ENCODE peak calls at places on chromosome 20, in eight cellular contexts. O is lung; B is breast epithelium; R is heart right ventricle; N is left ventricle myocardium inferior; C is naive thymus-derived CD4-positive, alpha-beta T cell; A is adrenal gland; W is OCI-LY7. L is an unnamed sample. For H3K4me1, the result is how much of the 10 kb centered on the place peaks cover.

GRCh38 chr20:23264545-23264944 is 86.0 kb upstream of the NXT1 start:
- DNase-seq in C (no peak), A (no peak), O (no peak), R (no peak), N (no peak), B (no peak), W (no peak), L (no peak)

GRCh38 chr20:38883081-38883980 is 42.9 kb upstream of the FAM83D start:
- DNase-seq in R (peak), O (no peak), N (no peak), A (peak), W (peak), B (no peak), C (no peak), L (peak)

GRCh38 chr20:50136822-50137599 is 16.5 kb downstream of the PEDS1 start:
- DNase-seq in B (no peak), A (no peak), C (no peak), W (no peak), R (no peak), O (no peak), N (no peak), L (no peak)

GRCh38 chr20:37741055-37741454 is 47.2 kb downstream of the CTNNBL1 start:
- DNase-seq in B (no peak), W (no peak), A (no peak), C (no peak), O (no peak), R (no peak), N (no peak), L (no peak)

GRCh38 chr20:40319741-40320499 is 369.1 kb downstream of the MAFB start:
- DNase-seq in R (no peak), N (no peak), B (no peak), C (no peak), W (no peak), A (no peak), O (no peak), L (no peak)

GRCh38 chr20:48919336-48919881 is 2.1 kb upstream of the ARFGEF2 start:
- DNase-seq in A (no peak), N (no peak), C (no peak), W (no peak), O (no peak), B (no peak), R (no peak), L (no peak)

GRCh38 chr20:38930242-38930569 is 4.0 kb downstream of the FAM83D start:
- DNase-seq in O (no peak), A (no peak), C (no peak), R (no peak), B (no peak), W (no peak), N (no peak), L (no peak)

GRCh38 chr20:32537657-32538525 is 47.2 kb downstream of the NOL4L start:
- DNase-seq in W (no peak), O (no peak), C (no peak), R (no peak), N (no peak), B (no peak), A (no peak), L (no peak)

GRCh38 chr20:61359254-61359653 is 107.2 kb downstream of the CDH4 start:
- DNase-seq in R (no peak), C (no peak), B (no peak), W (no peak), O (no peak), A (no peak), N (no peak), L (no peak)

GRCh38 chr20:3704085-3704484 is 8.3 kb downstream of the SIGLEC1 start:
- DNase-seq in O (no peak), N (no peak), C (no peak), W (no peak), R (no peak), B (no peak), A (no peak), L (peak)

GRCh38 chr20:35191419-35191818 is 19.5 kb downstream of the PROCR start:
- DNase-seq in W (no peak), R (no peak), N (no peak), B (no peak), C (no peak), A (no peak), O (no peak), L (no peak)

GRCh38 chr20:47224300-47224791 is 132.2 kb downstream of the ZMYND8 start:
- DNase-seq in C (no peak), W (no peak), O (no peak), A (no peak), R (no peak), B (no peak), N (no peak), L (no peak)

GRCh38 chr20:63495771-63496403 is 3.0 kb downstream of the EEF1A2 start:
- DNase-seq in B (no peak), N (peak), R (peak), C (peak), A (peak), O (peak), W (peak), L (peak)

GRCh38 chr20:50387996-50388332 is 122.2 kb upstream of the PTPN1 start:
- DNase-seq in N (no peak), B (no peak), W (no peak), A (no peak), R (no peak), O (no peak), C (no peak), L (no peak)

GRCh38 chr20:62353289-62354030 is 13.7 kb downstream of the LAMA5 start:
- DNase-seq in O (no peak), C (no peak), A (no peak), B (no peak), W (no peak), N (no peak), R (no peak), L (no peak)

GRCh38 chr20:45448250-45448649 is 21.3 kb upstream of the WFDC2 start:
- DNase-seq in O (no peak), B (no peak), W (no peak), A (no peak), R (no peak), C (no peak), N (no peak), L (no peak)

GRCh38 chr20:36035720-36036119 is 67.3 kb downstream of the CNBD2 start:
- DNase-seq in A (no peak), O (no peak), W (no peak), B (no peak), N (no peak), C (no peak), R (no peak), L (no peak)

GRCh38 chr20:58701431-58702160 is 9.0 kb downstream of the NPEPL1 start:
- DNase-seq in A (peak), B (no peak), N (peak), R (no peak), C (peak), W (no peak), O (no peak), L (no peak)

GRCh38 chr20:53413188-53413631 is 180.4 kb downstream of the ZNF217 start:
- DNase-seq in O (peak), C (peak), N (no peak), B (no peak), R (no peak), W (peak), A (no peak), L (peak)

GRCh38 chr20:20366896-20367680 is 816 bp upstream of the INSM1 start:
- DNase-seq in O (no peak), B (no peak), R (no peak), C (no peak), W (no peak), N (no peak), A (no peak), L (no peak)

GRCh38 chr20:58822175-58822574 is 28.5 kb downstream of the GNAS-AS1 start:
- DNase-seq in R (no peak), W (no peak), B (no peak), C (no peak), N (no peak), O (no peak), A (no peak), L (peak)

GRCh38 chr20:22455259-22455658 is 129.1 kb downstream of the FOXA2 start:
- DNase-seq in O (no peak), N (no peak), A (no peak), W (no peak), B (no peak), C (no peak), R (no peak), L (no peak)

GRCh38 chr20:10060223-10060622 is 25.4 kb downstream of the ANKEF1 start:
- DNase-seq in N (no peak), R (no peak), B (no peak), C (no peak), A (no peak), W (peak), O (no peak), L (peak)

DNA sequence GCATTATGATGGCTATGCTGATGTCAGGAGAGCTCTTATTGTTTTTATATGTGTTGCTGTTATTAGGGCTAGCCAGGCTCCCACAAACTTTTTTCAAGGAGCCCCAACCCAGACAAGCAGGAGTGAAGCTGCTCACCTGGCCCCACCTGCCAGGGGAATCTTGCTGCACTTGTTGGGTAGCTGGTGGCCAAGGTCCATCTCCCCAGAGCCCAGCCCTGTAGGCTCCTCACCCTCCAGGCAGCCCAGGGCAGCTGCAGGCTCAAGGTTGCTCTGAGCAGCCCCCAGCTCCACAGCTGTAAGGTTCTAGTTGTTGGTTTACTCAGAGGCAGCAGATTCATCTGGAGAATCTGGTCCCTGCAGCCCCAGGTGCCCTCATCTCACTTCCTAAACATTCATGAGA is 46.8 kb upstream of the SIRPA start:
- DNase-seq in O (no peak), R (no peak), B (no peak), A (no peak), N (no peak), W (no peak), C (no peak), L (no peak)
- H3K4me1 ChIP-seq in O (under half), R (half or more), B (under half), A (under half), N (under half), W (under half), C (under half), L (under half)

GRCh38 chr20:25035924-25036323 is 22.0 kb downstream of the ACSS1 start:
- DNase-seq in B (no peak), N (no peak), R (no peak), A (no peak), W (peak), C (no peak), O (no peak), L (no peak)
- H3K4me3 ChIP-seq in B (no peak), N (peak), R (no peak), A (no peak), W (peak), C (peak), O (no peak), L (peak)

GRCh38 chr20:51480507-51481270 is 61.8 kb downstream of the NFATC2 start:
- DNase-seq in O (no peak), B (no peak), W (no peak), A (no peak), N (no peak), C (peak), R (no peak), L (no peak)

GRCh38 chr20:51482836-51483235 is 59.7 kb downstream of the NFATC2 start:
- DNase-seq in N (no peak), W (no peak), R (no peak), A (no peak), C (no peak), B (no peak), O (no peak), L (no peak)

GRCh38 chr20:51486197-51487005 is 56.1 kb downstream of the NFATC2 start:
- DNase-seq in R (no peak), B (no peak), A (no peak), W (no peak), C (no peak), N (no peak), O (no peak), L (no peak)

GRCh38 chr20:51484141-51484815 is 58.2 kb downstream of the NFATC2 start:
- DNase-seq in C (no peak), A (no peak), B (peak), O (no peak), N (no peak), R (no peak), W (no peak), L (no peak)

GRCh38 chr20:51481311-51481997 is 61.1 kb downstream of the NFATC2 start:
- DNase-seq in W (peak), R (no peak), C (peak), A (no peak), N (no peak), B (no peak), O (no peak), L (no peak)
- H3K27ac ChIP-seq in W (peak), R (no peak), C (peak), A (no peak), N (no peak), B (peak), O (no peak), L (no peak)

GRCh38 chr20:54860716-54861115 is 385.3 kb downstream of the DOK5 start:
- DNase-seq in B (no peak), W (no peak), R (no peak), O (no peak), N (no peak), A (no peak), C (no peak), L (no peak)

DNA sequence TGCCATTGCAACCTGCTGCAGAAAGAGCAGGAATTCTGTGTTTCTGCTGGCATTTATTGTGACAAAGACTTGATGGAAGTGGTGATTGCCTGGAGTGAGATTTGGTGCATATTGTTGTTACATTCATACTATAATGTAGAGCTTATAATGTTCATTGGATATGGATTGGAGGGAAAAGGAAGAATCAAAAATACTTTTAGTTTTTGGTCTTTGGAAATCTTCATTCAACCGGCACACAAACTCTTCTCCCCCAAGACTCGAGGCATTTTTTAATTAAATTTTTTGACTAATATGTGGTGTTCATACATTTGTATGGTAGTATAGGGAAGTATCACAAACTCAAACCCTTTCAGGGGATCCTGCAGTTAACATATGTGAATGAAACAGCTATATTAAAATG is 380.8 kb downstream of the DOK5 start:
- DNase-seq in A (no peak), C (no peak), O (no peak), R (no peak), B (no peak), N (no peak), W (no peak), L (no peak)
- H3K4me1 ChIP-seq in A (under half), C (under half), O (under half), R (under half), B (under half), N (under half), W (under half), L (under half)

GRCh38 chr20:34185766-34186620 is 55.2 kb upstream of the ASIP start:
- DNase-seq in A (no peak), C (no peak), W (no peak), N (no peak), O (no peak), B (no peak), R (no peak), L (no peak)
- H3K4me3 ChIP-seq in A (no peak), C (no peak), W (no peak), N (no peak), O (no peak), B (no peak), R (no peak), L (no peak)

GRCh38 chr20:51953731-51954340 is 151.5 kb upstream of the SALL4 start:
- DNase-seq in B (no peak), A (no peak), R (no peak), W (peak), C (no peak), O (no peak), N (no peak), L (no peak)
- H3K27ac ChIP-seq in B (no peak), A (no peak), R (no peak), W (no peak), C (no peak), O (no peak), N (no peak), L (no peak)

L was measured in SJCRH30.